ENCODE peak calls at places on chromosomes 13 and 19, in ten cellular contexts. One of them, this sample, is unnamed.

GRCh38 chr13:44218501-44219240 is 155.0 kb upstream of the SERP2 start:
- DNase-seq in transverse colon: peak; percentile 60
- DNase-seq in prostate gland: peak; percentile 96
- DNase-seq in esophagus muscularis mucosa: no peak
- DNase-seq in spleen: no peak
- DNase-seq in stomach: peak; percentile 89
- DNase-seq in suprapubic skin: peak; percentile 73
- DNase-seq in HCT116: no peak
- DNase-seq in GM23338: no peak
- DNase-seq in GM12878: no peak
- DNase-seq in this sample: peak; percentile 89

GRCh38 chr19:43799502-43800142 is 2.6 kb downstream of the LYPD5 start:
- DNase-seq in spleen: no peak
- DNase-seq in prostate gland: no peak
- DNase-seq in GM12878: no peak
- DNase-seq in esophagus muscularis mucosa: no peak
- DNase-seq in suprapubic skin: no peak
- DNase-seq in HCT116: no peak
- DNase-seq in GM23338: peak; percentile 41
- DNase-seq in transverse colon: peak; percentile 60
- DNase-seq in stomach: no peak
- DNase-seq in this sample: no peak

GRCh38 chr13:101661839-101662238 is 209.4 kb downstream of the ITGBL1 start:
- DNase-seq in suprapubic skin: no peak
- DNase-seq in GM23338: no peak
- DNase-seq in GM12878: no peak
- DNase-seq in spleen: no peak
- DNase-seq in stomach: no peak
- DNase-seq in transverse colon: no peak
- DNase-seq in esophagus muscularis mucosa: no peak
- DNase-seq in prostate gland: no peak
- DNase-seq in HCT116: no peak
- DNase-seq in this sample: no peak

GRCh38 chr19:41373993-41374392 is 2.3 kb upstream of the TMEM91 start:
- DNase-seq in suprapubic skin: peak; percentile 82
- DNase-seq in HCT116: no peak
- DNase-seq in GM23338: no peak
- DNase-seq in esophagus muscularis mucosa: peak; percentile 93
- DNase-seq in stomach: peak; percentile 88
- DNase-seq in spleen: no peak
- DNase-seq in GM12878: no peak
- DNase-seq in prostate gland: peak; percentile 47
- DNase-seq in transverse colon: peak; percentile 79
- DNase-seq in this sample: no peak

GRCh38 chr19:50723069-50723468 is at the start of gene CLEC11A:
- DNase-seq in prostate gland: no peak
- DNase-seq in GM12878: no peak
- DNase-seq in transverse colon: peak; percentile 38
- DNase-seq in HCT116: no peak
- DNase-seq in stomach: no peak
- DNase-seq in spleen: no peak
- DNase-seq in suprapubic skin: peak; percentile 73
- DNase-seq in esophagus muscularis mucosa: no peak
- DNase-seq in GM23338: peak; percentile 51
- DNase-seq in this sample: no peak

GRCh38 chr13:50537029-50537428 is 306.5 kb downstream of the DLEU7 start:
- DNase-seq in transverse colon: no peak
- DNase-seq in suprapubic skin: no peak
- DNase-seq in prostate gland: no peak
- DNase-seq in GM23338: no peak
- DNase-seq in HCT116: no peak
- DNase-seq in spleen: no peak
- DNase-seq in GM12878: no peak
- DNase-seq in stomach: no peak
- DNase-seq in esophagus muscularis mucosa: no peak
- DNase-seq in this sample: no peak

GRCh38 chr19:15623711-15624318 is 8.8 kb downstream of the CYP4F8 start:
- DNase-seq in esophagus muscularis mucosa: no peak
- DNase-seq in stomach: no peak
- DNase-seq in suprapubic skin: no peak
- DNase-seq in GM12878: no peak
- DNase-seq in HCT116: no peak
- DNase-seq in GM23338: peak; percentile 5
- DNase-seq in spleen: no peak
- DNase-seq in transverse colon: no peak
- DNase-seq in prostate gland: no peak
- DNase-seq in this sample: no peak

GRCh38 chr13:112756967-112757758 is 67.3 kb downstream of the ATP11A start:
- DNase-seq in prostate gland: no peak
- DNase-seq in GM12878: no peak
- DNase-seq in transverse colon: no peak
- DNase-seq in esophagus muscularis mucosa: no peak
- DNase-seq in stomach: no peak
- DNase-seq in GM23338: no peak
- DNase-seq in spleen: peak; percentile 38
- DNase-seq in HCT116: no peak
- DNase-seq in suprapubic skin: no peak
- DNase-seq in this sample: no peak

GRCh38 chr13:98834254-98834960 is 81.9 kb upstream of the SLC15A1 start:
- DNase-seq in suprapubic skin: no peak
- DNase-seq in GM23338: peak; percentile 61
- DNase-seq in esophagus muscularis mucosa: no peak
- DNase-seq in prostate gland: no peak
- DNase-seq in HCT116: no peak
- DNase-seq in spleen: no peak
- DNase-seq in stomach: no peak
- DNase-seq in GM12878: no peak
- DNase-seq in transverse colon: no peak
- DNase-seq in this sample: no peak

GRCh38 chr19:43798546-43799409 is 3.5 kb downstream of the LYPD5 start:
- DNase-seq in prostate gland: peak; percentile 74
- DNase-seq in GM12878: no peak
- DNase-seq in GM23338: peak; percentile 92
- DNase-seq in suprapubic skin: no peak
- DNase-seq in HCT116: peak; percentile 70
- DNase-seq in esophagus muscularis mucosa: no peak
- DNase-seq in stomach: peak; percentile 62
- DNase-seq in spleen: peak; percentile 84
- DNase-seq in transverse colon: peak; percentile 69
- DNase-seq in this sample: no peak

GRCh38 chr13:97125051-97125809 is 96.9 kb upstream of the MBNL2 start:
- DNase-seq in HCT116: peak; percentile 75
- DNase-seq in suprapubic skin: peak; percentile 82
- DNase-seq in stomach: no peak
- DNase-seq in GM12878: peak; percentile 63
- DNase-seq in esophagus muscularis mucosa: no peak
- DNase-seq in GM23338: peak; percentile 44
- DNase-seq in prostate gland: no peak
- DNase-seq in spleen: no peak
- DNase-seq in transverse colon: no peak
- DNase-seq in this sample: no peak

GRCh38 chr19:34482380-34483250 is 1.1 kb downstream of the WTIP start:
- DNase-seq in suprapubic skin: peak; percentile 58
- DNase-seq in transverse colon: no peak
- DNase-seq in GM12878: no peak
- DNase-seq in HCT116: no peak
- DNase-seq in spleen: no peak
- DNase-seq in esophagus muscularis mucosa: no peak
- DNase-seq in GM23338: peak; percentile 65
- DNase-seq in prostate gland: no peak
- DNase-seq in stomach: no peak
- DNase-seq in this sample: no peak

GRCh38 chr13:41026806-41027205 is 7.7 kb upstream of the ELF1 start:
- DNase-seq in suprapubic skin: no peak
- DNase-seq in esophagus muscularis mucosa: no peak
- DNase-seq in prostate gland: no peak
- DNase-seq in stomach: no peak
- DNase-seq in HCT116: no peak
- DNase-seq in GM12878: no peak
- DNase-seq in GM23338: no peak
- DNase-seq in transverse colon: no peak
- DNase-seq in spleen: no peak
- DNase-seq in this sample: no peak

GRCh38 chr19:15841875-15842569 is 26.6 kb upstream of the OR10H1 start:
- DNase-seq in prostate gland: no peak
- DNase-seq in stomach: no peak
- DNase-seq in GM23338: no peak
- DNase-seq in esophagus muscularis mucosa: no peak
- DNase-seq in suprapubic skin: peak; percentile 32
- DNase-seq in HCT116: no peak
- DNase-seq in transverse colon: no peak
- DNase-seq in spleen: no peak
- DNase-seq in GM12878: no peak
- DNase-seq in this sample: no peak

GRCh38 chr13:113589251-113589960 is 4.9 kb downstream of the TFDP1 start:
- DNase-seq in spleen: peak; percentile 59
- DNase-seq in GM23338: no peak
- DNase-seq in suprapubic skin: peak; percentile 44
- DNase-seq in GM12878: no peak
- DNase-seq in stomach: peak; percentile 20
- DNase-seq in esophagus muscularis mucosa: peak; percentile 72
- DNase-seq in prostate gland: no peak
- DNase-seq in HCT116: no peak
- DNase-seq in transverse colon: peak; percentile 2
- DNase-seq in this sample: peak; percentile 55

GRCh38 chr13:20435616-20436368 is 89.9 kb downstream of the CRYL1 start:
- DNase-seq in suprapubic skin: no peak
- DNase-seq in esophagus muscularis mucosa: no peak
- DNase-seq in prostate gland: no peak
- DNase-seq in stomach: no peak
- DNase-seq in spleen: no peak
- DNase-seq in HCT116: no peak
- DNase-seq in GM23338: peak; percentile 73
- DNase-seq in GM12878: no peak
- DNase-seq in transverse colon: no peak
- DNase-seq in this sample: no peak
- H3K4me3 ChIP-seq in suprapubic skin: no peak overlapping the region
- H3K4me3 ChIP-seq in esophagus muscularis mucosa: no peak overlapping the region
- H3K4me3 ChIP-seq in prostate gland: no peak overlapping the region
- H3K4me3 ChIP-seq in stomach: no peak overlapping the region
- H3K4me3 ChIP-seq in spleen: no peak overlapping the region
- H3K4me3 ChIP-seq in HCT116: no peak overlapping the region
- H3K4me3 ChIP-seq in GM23338: peak overlapping the region; percentile 47
- H3K4me3 ChIP-seq in GM12878: no peak overlapping the region
- H3K4me3 ChIP-seq in transverse colon: no peak overlapping the region
- H3K4me3 ChIP-seq in this sample: no peak overlapping the region

GRCh38 chr19:17136026-17136425 is 60.4 kb downstream of the MYO9B start:
- DNase-seq in prostate gland: no peak
- DNase-seq in transverse colon: no peak
- DNase-seq in GM23338: peak; percentile 37
- DNase-seq in stomach: no peak
- DNase-seq in suprapubic skin: no peak
- DNase-seq in esophagus muscularis mucosa: no peak
- DNase-seq in spleen: no peak
- DNase-seq in GM12878: no peak
- DNase-seq in HCT116: no peak
- DNase-seq in this sample: no peak
- H3K4me1 ChIP-seq in prostate gland: peaks cover 14% of the 10 kb centered on the region
- H3K4me1 ChIP-seq in transverse colon: peaks cover 11% of the 10 kb centered on the region
- H3K4me1 ChIP-seq in GM23338: peaks cover 32% of the 10 kb centered on the region
- H3K4me1 ChIP-seq in stomach: peaks cover 58% of the 10 kb centered on the region
- H3K4me1 ChIP-seq in suprapubic skin: peaks cover 30% of the 10 kb centered on the region
- H3K4me1 ChIP-seq in esophagus muscularis mucosa: peaks cover 48% of the 10 kb centered on the region
- H3K4me1 ChIP-seq in spleen: peaks cover 34% of the 10 kb centered on the region
- H3K4me1 ChIP-seq in GM12878: peaks cover 39% of the 10 kb centered on the region
- H3K4me1 ChIP-seq in HCT116: peaks cover 36% of the 10 kb centered on the region
- H3K4me1 ChIP-seq in this sample: peaks cover 32% of the 10 kb centered on the region

DNA sequence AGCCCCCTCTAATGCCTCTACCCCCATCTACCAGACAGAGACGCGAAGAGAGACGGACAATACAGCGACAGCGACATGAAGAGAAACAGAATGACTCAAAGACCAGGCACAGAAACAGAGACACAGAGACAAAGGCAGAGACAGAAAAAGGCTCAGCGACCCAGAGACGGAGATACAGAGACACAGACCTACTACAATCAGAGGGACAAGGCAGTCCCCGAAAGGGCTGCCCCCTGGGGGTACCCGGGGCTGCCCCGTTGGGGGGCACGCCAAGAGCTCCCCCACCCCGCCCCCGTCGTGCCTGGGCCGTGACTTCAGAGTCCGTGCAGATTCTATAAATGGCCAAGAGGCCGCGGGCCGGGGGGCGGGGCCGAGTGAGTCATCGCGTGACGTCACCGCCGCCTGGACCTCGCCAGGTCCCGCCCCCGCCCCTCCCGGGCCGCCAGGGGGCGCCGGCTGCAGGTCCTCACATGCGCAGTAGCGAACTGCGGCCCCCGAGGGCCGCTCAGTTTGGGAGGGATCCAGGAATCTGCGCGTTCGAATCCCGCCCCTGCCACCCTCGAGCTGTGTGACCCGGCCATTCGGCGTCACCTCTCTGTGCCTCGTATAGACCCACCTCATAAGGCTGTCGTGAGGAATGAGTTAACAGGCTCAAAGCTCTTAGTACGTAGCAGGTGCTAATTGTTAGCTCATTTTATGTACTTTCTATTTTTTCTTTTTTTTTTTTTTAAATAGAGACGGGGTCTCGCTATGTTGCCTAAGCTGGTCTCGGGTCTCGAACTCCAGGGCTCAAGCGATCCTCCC is 2.7 kb upstream of the CNN1 start:
- DNase-seq in stomach: peak; percentile 91
- DNase-seq in spleen: peak; percentile 94
- DNase-seq in HCT116: peak; percentile 81
- DNase-seq in GM23338: peak; percentile 94
- DNase-seq in transverse colon: peak; percentile 93
- DNase-seq in esophagus muscularis mucosa: peak; percentile 97
- DNase-seq in GM12878: no peak
- DNase-seq in prostate gland: peak; percentile 73
- DNase-seq in suprapubic skin: peak; percentile 89
- DNase-seq in this sample: no peak
- TF ChIP-seq POLR2AphosphoS5 in stomach: no peak
- TF ChIP-seq POLR2AphosphoS5 in spleen: peak; percentile 72
- TF ChIP-seq POLR2AphosphoS5 in HCT116: peak; percentile 83
- TF ChIP-seq POLR2AphosphoS5 in GM23338: peak; percentile 64
- TF ChIP-seq POLR2AphosphoS5 in transverse colon: peak; percentile 21
- TF ChIP-seq POLR2AphosphoS5 in esophagus muscularis mucosa: peak; percentile 96
- TF ChIP-seq POLR2AphosphoS5 in GM12878: no peak
- TF ChIP-seq POLR2AphosphoS5 in prostate gland: peak; percentile 75
- TF ChIP-seq POLR2AphosphoS5 in suprapubic skin: no peak
- TF ChIP-seq POLR2AphosphoS5 in this sample: peak; percentile 56

DNA sequence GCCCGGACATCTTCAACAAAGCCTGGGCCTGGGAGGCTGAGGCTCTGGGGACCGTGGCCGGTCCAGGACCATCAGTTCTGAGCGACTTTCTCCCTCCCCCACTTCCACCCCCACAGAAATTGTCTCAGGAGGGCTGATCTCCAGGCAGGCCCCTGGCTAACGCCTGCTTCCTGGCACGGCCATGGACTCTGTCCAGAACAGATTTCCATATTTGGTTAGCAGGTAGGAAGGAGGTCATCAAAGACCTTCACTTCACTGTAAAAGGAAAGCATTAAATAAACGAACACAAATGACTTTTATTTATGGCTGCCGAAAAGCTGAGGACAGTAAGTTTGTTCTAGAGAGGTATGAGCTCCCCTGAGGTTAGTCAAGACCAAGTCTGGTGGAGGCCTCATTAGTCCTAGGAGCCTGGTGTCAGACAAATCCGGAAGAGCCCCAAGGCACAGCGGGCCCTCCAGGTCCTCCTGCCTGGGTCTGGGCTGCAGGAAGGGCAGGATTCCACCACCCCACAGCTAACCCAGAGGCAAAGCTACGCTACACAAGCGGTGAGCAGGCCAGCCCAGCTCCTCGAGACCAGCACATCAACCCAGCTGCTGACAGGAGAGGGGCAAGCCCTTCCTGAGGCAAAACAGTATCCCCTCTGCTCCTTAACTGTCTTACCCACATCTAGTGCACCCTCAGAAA is 4.6 kb upstream of the PLPP2 start:
- DNase-seq in HCT116: no peak
- DNase-seq in suprapubic skin: no peak
- DNase-seq in transverse colon: no peak
- DNase-seq in GM23338: no peak
- DNase-seq in GM12878: no peak
- DNase-seq in stomach: peak; percentile 51
- DNase-seq in prostate gland: no peak
- DNase-seq in spleen: no peak
- DNase-seq in esophagus muscularis mucosa: no peak
- DNase-seq in this sample: no peak
- H3K4me3 ChIP-seq in HCT116: no peak overlapping the region
- H3K4me3 ChIP-seq in suprapubic skin: no peak overlapping the region
- H3K4me3 ChIP-seq in transverse colon: no peak overlapping the region
- H3K4me3 ChIP-seq in GM23338: no peak overlapping the region
- H3K4me3 ChIP-seq in GM12878: no peak overlapping the region
- H3K4me3 ChIP-seq in stomach: no peak overlapping the region
- H3K4me3 ChIP-seq in prostate gland: no peak overlapping the region
- H3K4me3 ChIP-seq in spleen: no peak overlapping the region
- H3K4me3 ChIP-seq in esophagus muscularis mucosa: no peak overlapping the region
- H3K4me3 ChIP-seq in this sample: no peak overlapping the region

This sample was measured in vagina.